ENCODE peak calls at places on chromosomes 16 and 17, in nine cellular contexts. K is gastrocnemius medialis; J is uterus; L is fibroblast of lung; G is CD4-positive, alpha-beta T cell; X is astrocyte; S is stomach; Q is body of pancreas; C is hepatocyte. V is an unnamed sample. For H3K27me3, the result is how much of the 10 kb centered on the place peaks cover.

GRCh38 chr16:47826070-47826469 is 329.7 kb downstream of the ABCC12 start:
- DNase-seq in K (no peak), J (no peak), L (no peak), G (no peak), X (no peak), S (no peak), Q (no peak), C (no peak), V (no peak)

GRCh38 chr17:65070620-65071019 is 14.1 kb upstream of the GNA13 start:
- DNase-seq in K (no peak), J (no peak), L (no peak), G (no peak), X (no peak), S (no peak), Q (no peak), C (no peak), V (no peak)

GRCh38 chr16:88633684-88634140 is 4.7 kb upstream of the IL17C start:
- DNase-seq in K (no peak), J (no peak), L (no peak), G (peak), X (no peak), S (peak), Q (no peak), C (peak), V (no peak)

GRCh38 chr17:82791532-82791931 is 39.7 kb downstream of the TBCD start:
- DNase-seq in K (no peak), J (peak), L (peak), G (no peak), X (peak), S (no peak), Q (no peak), C (no peak), V (no peak)

GRCh38 chr17:74972107-74972972 is at the start of gene HID1:
- DNase-seq in K (no peak), J (no peak), L (no peak), G (peak), X (no peak), S (peak), Q (peak), C (peak), V (peak)

GRCh38 chr16:11401161-11402050 is 56.1 kb downstream of the RMI2 start:
- DNase-seq in K (peak), J (no peak), L (no peak), G (no peak), X (no peak), S (peak), Q (peak), C (no peak), V (no peak)

GRCh38 chr16:77585379-77585778 is 136.9 kb upstream of the NUDT7 start:
- DNase-seq in K (no peak), J (peak), L (peak), G (no peak), X (peak), S (no peak), Q (no peak), C (no peak), V (no peak)

GRCh38 chr16:4176794-4177438 is 60.7 kb upstream of the ADCY9 start:
- DNase-seq in K (no peak), J (no peak), L (peak), G (no peak), X (peak), S (no peak), Q (no peak), C (peak), V (no peak)

GRCh38 chr17:28570716-28571254 is 539 bp downstream of the PIGS start:
- DNase-seq in K (peak), J (no peak), L (no peak), G (peak), X (no peak), S (no peak), Q (peak), C (peak), V (peak)

GRCh38 chr17:73313526-73314127 is 1.8 kb upstream of the CDC42EP4 start:
- DNase-seq in K (no peak), J (no peak), L (no peak), G (no peak), X (no peak), S (no peak), Q (no peak), C (no peak), V (no peak)

GRCh38 chr17:4780325-4781010 is 5.7 kb downstream of the VMO1 start:
- DNase-seq in K (no peak), J (no peak), L (no peak), G (no peak), X (no peak), S (no peak), Q (no peak), C (peak), V (no peak)

GRCh38 chr16:9258423-9259051 is 167.1 kb downstream of the HAPSTR1 start:
- DNase-seq in K (no peak), J (no peak), L (peak), G (no peak), X (peak), S (no peak), Q (peak), C (peak), V (peak)

GRCh38 chr17:71757956-71758355 is 362.9 kb upstream of the SOX9 start:
- DNase-seq in K (no peak), J (no peak), L (no peak), G (no peak), X (no peak), S (no peak), Q (no peak), C (no peak), V (no peak)

GRCh38 chr17:49585422-49586027 is 9.9 kb downstream of the NXPH3 start:
- DNase-seq in K (no peak), J (no peak), L (no peak), G (no peak), X (no peak), S (no peak), Q (no peak), C (no peak), V (no peak)

GRCh38 chr17:44389723-44390202 is 314 bp upstream of the ITGA2B start:
- DNase-seq in K (no peak), J (no peak), L (no peak), G (no peak), X (no peak), S (no peak), Q (no peak), C (no peak), V (no peak)

GRCh38 chr16:371729-372521 is 1.6 kb upstream of the MRPL28 start:
- DNase-seq in K (no peak), J (no peak), L (no peak), G (no peak), X (no peak), S (no peak), Q (no peak), C (no peak), V (no peak)

GRCh38 chr16:73390936-73391335 is 343.0 kb upstream of the ZFHX3 start:
- DNase-seq in K (no peak), J (no peak), L (no peak), G (no peak), X (peak), S (no peak), Q (no peak), C (no peak), V (no peak)

GRCh38 chr17:4771519-4772234 is at the start of gene TM4SF5:
- DNase-seq in K (no peak), J (no peak), L (no peak), G (no peak), X (no peak), S (peak), Q (peak), C (peak), V (no peak)

GRCh38 chr17:82490512-82491195 is 28.9 kb upstream of the FOXK2 start:
- DNase-seq in K (no peak), J (no peak), L (no peak), G (no peak), X (no peak), S (no peak), Q (no peak), C (no peak), V (peak)

GRCh38 chr16:68128577-68129305 is 43.6 kb downstream of the NFATC3 start:
- DNase-seq in K (peak), J (no peak), L (peak), G (no peak), X (peak), S (no peak), Q (no peak), C (no peak), V (no peak)

GRCh38 chr17:75517277-75517865 is 1.0 kb downstream of the TSEN54 start:
- DNase-seq in K (no peak), J (peak), L (no peak), G (peak), X (no peak), S (peak), Q (peak), C (no peak), V (peak)

GRCh38 chr17:35875439-35876139 is 4.6 kb downstream of the CCL5 start:
- DNase-seq in K (no peak), J (no peak), L (no peak), G (no peak), X (no peak), S (no peak), Q (no peak), C (no peak), V (no peak)

GRCh38 chr17:43418441-43419374 is 19.9 kb downstream of the ARL4D start:
- DNase-seq in K (no peak), J (peak), L (peak), G (no peak), X (peak), S (no peak), Q (no peak), C (peak), V (no peak)

GRCh38 chr16:16945207-16945606 is 525.6 kb downstream of the XYLT1 start:
- DNase-seq in K (no peak), J (no peak), L (no peak), G (no peak), X (no peak), S (no peak), Q (no peak), C (peak), V (no peak)

GRCh38 chr16:72092832-72093447 is 480 bp downstream of the TXNL4B start:
- DNase-seq in K (no peak), J (no peak), L (peak), G (no peak), X (peak), S (no peak), Q (no peak), C (peak), V (no peak)

GRCh38 chr17:46854948-46855347 is 3.6 kb downstream of the WNT9B start:
- DNase-seq in K (no peak), J (no peak), L (no peak), G (no peak), X (no peak), S (no peak), Q (no peak), C (no peak), V (no peak)

GRCh38 chr17:46853896-46854444 is 2.6 kb downstream of the WNT9B start:
- DNase-seq in K (no peak), J (no peak), L (no peak), G (no peak), X (peak), S (no peak), Q (no peak), C (peak), V (no peak)

GRCh38 chr17:46859996-46860395 is 8.6 kb downstream of the WNT9B start:
- DNase-seq in K (no peak), J (no peak), L (no peak), G (no peak), X (no peak), S (no peak), Q (no peak), C (no peak), V (no peak)

GRCh38 chr17:46854515-46854914 is 3.1 kb downstream of the WNT9B start:
- DNase-seq in K (no peak), J (no peak), L (no peak), G (no peak), X (no peak), S (no peak), Q (no peak), C (no peak), V (no peak)

GRCh38 chr17:46857600-46857999 is 6.2 kb downstream of the WNT9B start:
- DNase-seq in K (no peak), J (no peak), L (no peak), G (no peak), X (no peak), S (no peak), Q (no peak), C (no peak), V (no peak)
- TF ChIP-seq CTCF in K (no peak), J (no peak), L (no peak), G (no peak), X (no peak), S (no peak), Q (no peak), C (no peak), V (no peak)

GRCh38 chr16:5216681-5217080 is 119.1 kb upstream of the EEF2KMT start:
- DNase-seq in K (no peak), J (no peak), L (no peak), G (no peak), X (no peak), S (no peak), Q (no peak), C (no peak), V (no peak)

GRCh38 chr16:5220705-5221104 is 123.1 kb upstream of the EEF2KMT start:
- DNase-seq in K (no peak), J (no peak), L (no peak), G (no peak), X (no peak), S (no peak), Q (no peak), C (no peak), V (no peak)

GRCh38 chr16:5214466-5214865 is 116.9 kb upstream of the EEF2KMT start:
- DNase-seq in K (no peak), J (no peak), L (no peak), G (no peak), X (no peak), S (no peak), Q (no peak), C (no peak), V (no peak)

DNA sequence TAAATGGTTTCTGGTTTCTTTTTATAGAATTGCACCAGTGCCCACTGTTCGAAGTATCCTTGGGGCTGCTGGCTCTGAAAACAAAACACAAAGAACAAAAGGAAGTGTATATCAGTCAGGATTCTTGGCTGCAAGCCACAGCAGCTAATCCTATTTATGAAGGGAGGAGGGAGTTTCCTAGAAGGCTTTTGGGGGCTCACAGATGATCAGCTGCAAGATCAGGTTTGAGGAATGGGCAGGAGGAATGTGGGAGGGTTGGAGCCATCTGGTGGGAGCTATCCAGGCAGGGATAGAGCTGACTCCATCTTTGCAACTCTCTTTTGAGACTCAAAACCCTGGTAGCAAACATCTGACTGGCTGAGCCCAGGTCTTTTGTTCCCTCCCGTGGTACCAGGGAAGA is 118.3 kb upstream of the EEF2KMT start:
- DNase-seq in K (no peak), J (no peak), L (no peak), G (no peak), X (no peak), S (no peak), Q (no peak), C (peak), V (no peak)
- H3K27me3 ChIP-seq in K (under half), J (under half), L (under half), G (under half), X (under half), S (under half), Q (under half), C (under half), V (under half)

DNA sequence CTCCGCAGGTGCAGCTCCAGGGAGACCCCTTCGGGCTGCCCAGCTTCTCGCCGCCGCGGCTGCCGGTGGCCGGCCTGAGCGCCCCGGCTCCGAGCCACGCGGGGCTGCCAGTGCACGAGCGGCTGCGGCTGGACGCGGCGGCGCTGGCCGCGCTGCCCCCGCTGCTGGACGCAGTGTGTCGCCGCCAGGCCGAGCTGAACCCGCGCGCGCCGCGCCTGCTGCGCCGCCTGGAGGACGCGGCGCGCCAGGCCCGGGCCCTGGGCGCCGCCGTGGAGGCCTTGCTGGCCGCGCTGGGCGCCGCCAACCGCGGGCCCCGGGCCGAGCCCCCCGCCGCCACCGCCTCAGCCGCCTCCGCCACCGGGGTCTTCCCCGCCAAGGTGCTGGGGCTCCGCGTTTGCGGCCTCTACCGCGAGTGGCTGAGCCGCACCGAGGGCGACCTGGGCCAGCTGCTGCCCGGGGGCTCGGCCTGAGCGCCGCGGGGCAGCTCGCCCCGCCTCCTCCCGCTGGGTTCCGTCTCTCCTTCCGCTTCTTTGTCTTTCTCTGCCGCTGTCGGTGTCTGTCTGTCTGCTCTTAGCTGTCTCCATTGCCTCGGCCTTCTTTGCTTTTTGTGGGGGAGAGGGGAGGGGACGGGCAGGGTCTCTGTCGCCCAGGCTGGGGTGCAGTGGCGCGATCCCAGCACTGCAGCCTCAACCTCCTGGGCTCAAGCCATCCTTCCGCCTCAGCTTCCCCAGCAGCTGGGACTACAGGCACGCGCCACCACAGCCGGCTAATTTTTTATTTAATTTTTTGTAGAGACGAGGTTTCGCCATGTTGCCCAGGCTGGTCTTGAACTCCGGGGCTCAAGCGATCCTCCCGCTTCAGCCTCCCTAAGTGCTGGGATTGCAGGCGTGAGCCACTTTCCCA is 5.9 kb downstream of the CTF1 start:
- DNase-seq in K (no peak), J (no peak), L (peak), G (peak), X (peak), S (peak), Q (peak), C (peak), V (peak)
- TF ChIP-seq CTCF in K (peak), J (peak), L (no peak), G (no peak), X (no peak), S (peak), Q (peak), C (peak), V (no peak)

GRCh38 chr16:85170066-85171003 is 58.1 kb upstream of the CIBAR2 start:
- DNase-seq in K (peak), J (no peak), L (peak), G (no peak), X (no peak), S (no peak), Q (peak), C (no peak), V (no peak)

GRCh38 chr16:85171809-85172464 is 59.7 kb upstream of the CIBAR2 start:
- DNase-seq in K (no peak), J (no peak), L (peak), G (no peak), X (no peak), S (no peak), Q (no peak), C (no peak), V (no peak)

GRCh38 chr16:85172465-85173071 is 60.3 kb upstream of the CIBAR2 start:
- DNase-seq in K (no peak), J (no peak), L (peak), G (no peak), X (no peak), S (no peak), Q (peak), C (no peak), V (no peak)

GRCh38 chr16:85169333-85170065 is 57.2 kb upstream of the CIBAR2 start:
- DNase-seq in K (no peak), J (no peak), L (peak), G (no peak), X (peak), S (no peak), Q (peak), C (no peak), V (no peak)

DNA sequence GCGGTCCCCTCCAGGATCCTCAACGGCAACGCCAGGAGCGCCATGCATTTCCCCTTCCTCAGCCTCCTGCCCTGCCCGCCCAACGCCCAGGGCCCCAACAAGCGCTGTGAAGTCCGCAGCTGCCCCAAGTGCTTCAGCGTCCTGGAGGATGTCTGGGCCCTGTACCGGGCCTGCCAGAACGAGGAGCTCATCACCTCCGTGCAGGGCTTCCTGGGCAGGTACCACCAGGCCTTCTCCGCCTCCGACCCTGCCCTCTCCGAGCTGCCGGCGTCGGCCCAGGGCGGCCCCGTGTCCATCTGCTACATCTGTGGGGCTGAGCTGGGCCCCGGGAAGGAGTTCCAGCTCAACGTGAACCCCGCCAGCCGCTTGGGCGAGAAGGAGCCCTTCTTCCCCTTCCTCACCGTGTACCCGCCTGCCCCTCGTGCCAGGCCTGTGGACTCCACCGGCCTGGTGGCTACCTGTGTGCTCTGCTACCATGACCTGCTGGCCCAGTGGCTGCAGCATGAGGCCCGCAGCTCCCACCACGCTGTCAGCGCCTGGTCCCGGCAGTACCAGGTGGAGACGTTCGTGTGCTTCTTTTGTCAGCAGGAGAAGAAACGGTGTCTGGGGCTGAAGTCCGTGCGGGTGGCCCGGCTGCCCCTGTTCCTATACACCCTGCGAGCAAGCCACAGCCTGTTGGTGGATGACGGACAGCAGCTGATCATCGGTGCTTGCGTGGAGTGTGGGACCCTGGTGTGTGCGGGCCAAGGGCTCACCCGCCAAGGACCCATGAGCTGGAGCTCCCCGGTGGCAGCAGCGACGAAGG is 58.9 kb upstream of the CIBAR2 start:
- DNase-seq in K (no peak), J (no peak), L (peak), G (no peak), X (no peak), S (no peak), Q (no peak), C (no peak), V (no peak)
- H3K27me3 ChIP-seq in K (under half), J (under half), L (under half), G (half or more), X (under half), S (under half), Q (under half), C (under half), V (under half)

GRCh38 chr17:62778990-62779681 is 29.0 kb downstream of the MARCHF10 start:
- DNase-seq in K (no peak), J (peak), L (peak), G (no peak), X (peak), S (peak), Q (peak), C (peak), V (no peak)
- TF ChIP-seq CTCF in K (no peak), J (no peak), L (no peak), G (no peak), X (no peak), S (no peak), Q (no peak), C (no peak), V (no peak)

V was measured in GM06990.